ENCODE peak calls at places on chromosome 1, in four cellular contexts. Q, L, A and F are unnamed samples.

GRCh38 chr1:101238041-101238515 is 1.3 kb downstream of the S1PR1 start:
- DNase-seq in Q (no peak), L (no peak), A (no peak), F (no peak)

GRCh38 chr1:39409055-39409816 is 82.2 kb upstream of the BMP8A start:
- DNase-seq in Q (peak), L (no peak), A (peak), F (peak)

GRCh38 chr1:33289858-33290154 is 31.1 kb downstream of the A3GALT2 start:
- DNase-seq in Q (no peak), L (no peak), A (no peak), F (no peak)

GRCh38 chr1:236535656-236536293 is 12.0 kb downstream of the LGALS8 start:
- DNase-seq in Q (no peak), L (no peak), A (no peak), F (no peak)

GRCh38 chr1:40980453-40981121 is 1.1 kb downstream of the CTPS1 start:
- DNase-seq in Q (no peak), L (no peak), A (no peak), F (no peak)

GRCh38 chr1:159800177-159800935 is 1.8 kb upstream of the FCRL6 start:
- DNase-seq in Q (no peak), L (peak), A (no peak), F (no peak)

GRCh38 chr1:43934279-43934985 is 831 bp downstream of the ARTN start:
- DNase-seq in Q (peak), L (no peak), A (peak), F (peak)

GRCh38 chr1:244171241-244171985 is 120.3 kb downstream of the ZBTB18 start:
- DNase-seq in Q (no peak), L (no peak), A (no peak), F (no peak)

GRCh38 chr1:24463756-24464377 is 38.8 kb upstream of the RCAN3 start:
- DNase-seq in Q (peak), L (no peak), A (no peak), F (peak)

GRCh38 chr1:93715529-93716126 is 34.0 kb upstream of the BCAR3 start:
- DNase-seq in Q (no peak), L (no peak), A (no peak), F (no peak)

GRCh38 chr1:91440845-91441244 is 36.2 kb upstream of the HFM1 start:
- DNase-seq in Q (no peak), L (no peak), A (peak), F (no peak)

GRCh38 chr1:23553896-23554480 is 5.3 kb downstream of the ID3 start:
- DNase-seq in Q (no peak), L (no peak), A (no peak), F (no peak)

GRCh38 chr1:203506821-203507220 is 12.9 kb downstream of the OPTC start:
- DNase-seq in Q (no peak), L (no peak), A (no peak), F (no peak)

GRCh38 chr1:54499097-54500029 is 48.7 kb upstream of the ACOT11 start:
- DNase-seq in Q (peak), L (no peak), A (no peak), F (no peak)

GRCh38 chr1:6958407-6958806 is 173.2 kb downstream of the CAMTA1 start:
- DNase-seq in Q (no peak), L (no peak), A (no peak), F (no peak)

GRCh38 chr1:232981161-232981560 is 30.8 kb downstream of the NTPCR start:
- DNase-seq in Q (no peak), L (no peak), A (no peak), F (no peak)

GRCh38 chr1:15039901-15040300 is 113.6 kb upstream of the TMEM51 start:
- DNase-seq in Q (no peak), L (no peak), A (no peak), F (no peak)

GRCh38 chr1:244137725-244138124 is 86.6 kb downstream of the ZBTB18 start:
- DNase-seq in Q (no peak), L (no peak), A (no peak), F (no peak)

GRCh38 chr1:53401815-53402745 is 57.1 kb upstream of the DMRTB1 start:
- DNase-seq in Q (no peak), L (no peak), A (no peak), F (no peak)

GRCh38 chr1:245107776-245108114 is 47.0 kb upstream of the KIF26B start:
- DNase-seq in Q (no peak), L (no peak), A (no peak), F (no peak)

GRCh38 chr1:51653127-51653526 is 36.2 kb downstream of the OSBPL9 start:
- DNase-seq in Q (no peak), L (no peak), A (no peak), F (no peak)

GRCh38 chr1:209626633-209627348 is 25.4 kb downstream of the LAMB3 start:
- DNase-seq in Q (no peak), L (no peak), A (no peak), F (no peak)

GRCh38 chr1:50968884-50969610 is 998 bp upstream of the CDKN2C start:
- DNase-seq in Q (peak), L (no peak), A (no peak), F (no peak)

GRCh38 chr1:10789392-10790154 is 6.9 kb downstream of the CASZ1 start:
- DNase-seq in Q (no peak), L (no peak), A (no peak), F (no peak)

DNA sequence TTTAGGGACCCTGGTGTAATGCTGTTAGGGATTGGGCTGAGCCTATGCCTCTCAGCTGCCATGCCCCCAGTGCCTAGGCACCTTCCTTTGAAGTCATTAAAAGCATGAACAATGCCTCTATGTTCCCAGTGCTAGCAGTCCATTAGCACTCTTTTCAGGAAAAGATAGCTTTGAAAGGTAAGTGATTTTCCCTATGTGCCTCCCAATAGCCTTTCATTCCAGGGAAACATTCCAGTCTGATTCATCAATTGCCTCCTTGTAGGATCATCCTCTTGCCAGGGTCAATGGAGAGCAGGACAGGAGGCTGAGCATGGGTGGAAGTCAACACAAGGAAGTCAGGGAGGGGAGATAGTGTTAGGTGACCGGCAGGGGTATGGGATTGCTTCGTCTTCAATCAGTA is 8.6 kb upstream of the IGSF21 start:
- DNase-seq in Q (no peak), L (no peak), A (no peak), F (no peak)
- TF ChIP-seq SUZ12 in Q (no peak), L (no peak), A (no peak), F (no peak)

DNA sequence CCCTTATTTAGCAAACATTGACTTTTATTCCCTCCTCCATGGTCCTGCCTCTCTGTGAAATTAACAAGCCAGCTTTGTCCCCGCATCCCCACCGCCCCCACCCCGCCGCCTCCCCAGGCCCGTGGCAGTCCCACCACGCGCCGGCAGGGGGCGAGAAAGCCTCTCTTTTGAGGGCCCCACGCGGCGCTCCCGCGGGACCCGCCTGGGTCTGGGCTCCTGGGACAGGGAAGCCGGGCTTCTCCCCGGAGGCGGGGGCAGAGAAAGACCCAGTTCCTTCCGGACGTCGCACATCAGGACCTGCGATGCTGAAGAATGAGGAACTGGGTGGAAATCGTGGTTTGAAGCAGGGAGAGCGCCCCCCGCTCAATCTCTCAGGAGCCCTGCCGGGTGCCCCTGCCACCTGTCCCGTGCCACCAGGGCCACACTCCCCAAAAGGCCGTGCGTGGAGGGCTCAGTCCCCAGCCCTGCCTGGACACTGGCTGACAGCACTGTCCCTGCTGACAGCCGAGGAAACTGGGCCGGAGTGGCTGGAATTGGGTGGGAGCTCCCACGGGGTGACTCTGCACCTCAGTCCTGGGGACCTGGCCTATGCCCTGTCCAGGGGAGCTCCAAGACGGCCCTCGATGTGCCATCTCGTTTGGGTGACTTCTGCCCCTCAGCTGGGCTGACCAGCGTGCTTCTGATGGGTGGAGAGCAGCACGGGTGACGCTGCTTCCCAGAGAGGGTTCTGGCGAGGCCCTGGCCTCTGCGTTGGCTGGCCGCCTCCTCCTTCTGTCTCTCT is 8.6 kb upstream of the ACTRT2 start:
- DNase-seq in Q (peak), L (no peak), A (peak), F (no peak)
- TF ChIP-seq YY1 in Q (no peak), L (no peak), A (no peak), F (no peak)

DNA sequence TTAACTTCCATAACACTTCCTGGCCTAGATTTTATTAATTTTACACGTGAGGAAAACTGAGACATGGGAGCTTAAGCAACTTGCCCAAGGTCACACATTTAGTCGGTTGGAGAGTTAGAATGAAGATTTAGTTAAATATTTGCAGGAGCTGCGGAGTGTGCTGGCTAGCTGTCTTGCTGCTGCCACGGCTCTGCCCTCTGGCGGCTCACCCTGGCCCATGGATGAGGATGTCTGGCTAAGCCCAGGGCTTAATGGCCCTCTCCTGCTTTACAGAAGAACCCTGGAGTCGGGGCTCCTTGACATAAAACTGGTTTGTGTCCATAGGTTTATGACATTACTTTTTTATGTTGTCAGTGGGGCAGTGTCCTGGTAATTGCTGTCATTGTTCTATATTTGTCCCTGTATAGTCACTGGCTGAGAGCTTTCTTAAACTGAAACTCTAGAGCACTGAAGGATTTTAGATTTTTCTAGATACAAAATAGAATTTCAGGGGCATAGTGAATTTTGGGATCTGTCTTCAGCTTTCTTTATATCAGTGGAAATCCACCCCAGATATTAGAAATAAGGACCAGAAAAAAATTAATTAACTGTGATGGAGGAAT is 88.9 kb upstream of the WLS start:
- DNase-seq in Q (peak), L (no peak), A (peak), F (peak)
- TF ChIP-seq SUZ12 in Q (no peak), L (no peak), A (no peak), F (no peak)

GRCh38 chr1:27755865-27756264 is 17.2 kb upstream of the STX12 start:
- DNase-seq in Q (no peak), L (no peak), A (no peak), F (no peak)
- TF ChIP-seq YY1 in Q (no peak), L (no peak), A (no peak), F (no peak)

DNA sequence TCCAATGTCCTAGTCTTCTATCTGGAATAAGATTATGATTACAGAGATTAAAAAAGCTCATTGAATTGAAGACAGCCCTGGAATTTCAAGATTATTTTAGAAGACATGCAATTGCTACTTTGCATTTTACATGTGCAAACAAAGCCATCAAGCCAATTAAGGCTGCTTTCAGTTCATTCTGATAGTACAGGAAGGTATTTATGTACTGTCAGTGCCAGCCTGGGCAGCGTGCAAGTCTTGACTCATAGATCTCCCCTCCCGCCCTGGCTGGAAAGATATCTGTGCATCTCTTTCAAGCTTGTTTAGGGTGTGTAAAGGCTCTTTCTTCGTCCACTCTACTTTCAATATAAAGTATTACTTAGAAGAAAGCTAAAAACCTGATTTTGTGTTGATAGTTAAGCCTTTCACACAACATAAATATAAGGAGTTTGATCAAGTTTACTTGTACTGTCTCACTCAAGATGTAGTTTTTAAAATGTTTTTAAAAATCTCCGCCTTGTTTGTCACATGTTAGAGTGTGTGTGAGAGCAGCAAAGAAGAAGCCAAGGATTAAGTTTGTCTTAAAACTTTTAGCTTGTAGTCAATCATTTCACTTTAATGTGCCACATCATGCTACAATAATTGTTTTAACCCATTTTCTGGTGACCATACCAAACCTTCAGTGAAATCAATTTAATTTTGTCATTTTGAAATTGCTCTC is 13.6 kb upstream of the LYPLAL1 start:
- DNase-seq in Q (no peak), L (no peak), A (no peak), F (no peak)
- TF ChIP-seq SUZ12 in Q (no peak), L (no peak), A (no peak), F (no peak)